ENCODE peak calls at places on chromosomes 12 and 14, in four cellular contexts. X is ACHN; D is stimulated activated CD8-positive, alpha-beta memory T cell treated with anti-CD3 and anti-CD28 coated beads, Interleukin-4, amount 100 ng/mL, for 4 hours; P is HTR-8/SVneo. M is an unnamed sample.

GRCh38 chr14:22375321-22375930 is 213.6 kb downstream of the DAD1 start:
- DNase-seq in P (peak), X (peak), D (no peak), M (no peak)

GRCh38 chr12:120944645-120945217 is 33.6 kb upstream of the HNF1A start:
- DNase-seq in P (peak), X (peak), D (peak), M (no peak)

GRCh38 chr14:61322011-61322798 is 826 bp downstream of the PRKCH start:
- DNase-seq in D (no peak), X (no peak), P (no peak), M (no peak)

GRCh38 chr12:14403711-14404164 is 38.3 kb downstream of the ATF7IP start:
- DNase-seq in X (peak), P (no peak), D (no peak), M (no peak)

GRCh38 chr14:75427126-75427481 is 718 bp upstream of the JDP2 start:
- DNase-seq in D (no peak), P (no peak), X (no peak), M (no peak)

GRCh38 chr12:50546441-50547318 is 41.9 kb downstream of the DIP2B start:
- DNase-seq in D (no peak), X (no peak), P (no peak), M (no peak)

GRCh38 chr14:85978851-85979250 is 448.9 kb downstream of the FLRT2 start:
- DNase-seq in X (no peak), D (no peak), P (no peak), M (no peak)

GRCh38 chr14:92282669-92283068 is 40.3 kb upstream of the SLC24A4 start:
- DNase-seq in P (no peak), D (no peak), X (no peak), M (no peak)

GRCh38 chr14:29712586-29712985 is 215.1 kb downstream of the PRKD1 start:
- DNase-seq in X (no peak), P (no peak), D (no peak), M (no peak)

GRCh38 chr12:69688496-69689427 is 10.3 kb downstream of the BEST3 start:
- DNase-seq in X (peak), D (no peak), P (peak), M (no peak)

GRCh38 chr14:32226051-32226450 is 23.0 kb upstream of the RNU6-8 start:
- DNase-seq in X (no peak), P (no peak), D (no peak), M (no peak)

GRCh38 chr14:102696332-102696731 is 80.9 kb upstream of the TRAF3 start:
- DNase-seq in P (no peak), X (no peak), D (no peak), M (no peak)

GRCh38 chr12:24898606-24899005 is 50.3 kb downstream of the BCAT1 start:
- DNase-seq in P (no peak), X (no peak), D (no peak), M (no peak)

GRCh38 chr12:48696626-48697025 is 14.6 kb upstream of the KANSL2 start:
- DNase-seq in X (no peak), P (no peak), D (no peak), M (no peak)

GRCh38 chr14:63840981-63841380 is 11.8 kb upstream of the SYNE2 start:
- DNase-seq in D (peak), X (no peak), P (no peak), M (no peak)

GRCh38 chr14:75452900-75453816 is 25.3 kb downstream of the JDP2 start:
- DNase-seq in X (peak), P (peak), D (no peak), M (no peak)

GRCh38 chr14:49692191-49692757 is 646 bp upstream of the KLHDC1 start:
- DNase-seq in D (no peak), X (peak), P (no peak), M (no peak)

GRCh38 chr12:42798811-42799438 is 209.4 kb upstream of the PRICKLE1 start:
- DNase-seq in X (peak), D (no peak), P (no peak), M (no peak)

M was measured in cortex of kidney.